ENCODE peak calls at places on chromosomes 7 and 10, in four cellular contexts. One of them, this sample, is unnamed.

GRCh38 chr7:100865971-100866720 is 1.0 kb upstream of the TRIP6 start:
- DNase-seq in HepG2: no peak
- DNase-seq in K562: no peak
- DNase-seq in H1: no peak
- DNase-seq in this sample: no peak

GRCh38 chr10:97034958-97035769 is 150.6 kb downstream of the SLIT1 start:
- DNase-seq in HepG2: no peak
- DNase-seq in K562: no peak
- DNase-seq in H1: no peak
- DNase-seq in this sample: no peak

GRCh38 chr10:96377816-96378294 is 19.1 kb upstream of the OPALIN start:
- DNase-seq in HepG2: peak
- DNase-seq in K562: peak
- DNase-seq in H1: no peak
- DNase-seq in this sample: no peak

GRCh38 chr10:125201108-125201524 is 40.8 kb upstream of the CTBP2 start:
- DNase-seq in HepG2: no peak
- DNase-seq in K562: no peak
- DNase-seq in H1: no peak
- DNase-seq in this sample: peak

GRCh38 chr10:7717767-7718166 is 14.7 kb downstream of the ITIH2 start:
- DNase-seq in HepG2: no peak
- DNase-seq in K562: no peak
- DNase-seq in H1: no peak
- DNase-seq in this sample: no peak

GRCh38 chr7:85424298-85424697 is 237.4 kb upstream of the SEMA3D start:
- DNase-seq in HepG2: no peak
- DNase-seq in K562: no peak
- DNase-seq in H1: no peak
- DNase-seq in this sample: no peak

GRCh38 chr10:5810235-5810634 is 3.0 kb downstream of the GDI2 start:
- DNase-seq in HepG2: no peak
- DNase-seq in K562: no peak
- DNase-seq in H1: no peak
- DNase-seq in this sample: no peak

GRCh38 chr10:97163646-97164535 is 21.9 kb downstream of the SLIT1 start:
- DNase-seq in HepG2: no peak
- DNase-seq in K562: no peak
- DNase-seq in H1: no peak
- DNase-seq in this sample: no peak

GRCh38 chr7:101474178-101474577 is 111.5 kb downstream of the COL26A1 start:
- DNase-seq in HepG2: no peak
- DNase-seq in K562: no peak
- DNase-seq in H1: no peak
- DNase-seq in this sample: no peak

GRCh38 chr7:151393031-151393977 is 16.5 kb downstream of the WDR86 start:
- DNase-seq in HepG2: no peak
- DNase-seq in K562: peak
- DNase-seq in H1: no peak
- DNase-seq in this sample: no peak

GRCh38 chr7:69801729-69802688 is 203.7 kb downstream of the AUTS2 start:
- DNase-seq in HepG2: no peak
- DNase-seq in K562: no peak
- DNase-seq in H1: no peak
- DNase-seq in this sample: no peak

GRCh38 chr7:113892818-113893217 is 26.0 kb downstream of the PPP1R3A start:
- DNase-seq in HepG2: no peak
- DNase-seq in K562: no peak
- DNase-seq in H1: no peak
- DNase-seq in this sample: no peak

GRCh38 chr10:19347592-19347991 is 299.0 kb downstream of the MALRD1 start:
- DNase-seq in HepG2: peak
- DNase-seq in K562: no peak
- DNase-seq in H1: no peak
- DNase-seq in this sample: no peak

GRCh38 chr7:22435105-22435504 is 64.9 kb downstream of the STEAP1B start:
- DNase-seq in HepG2: no peak
- DNase-seq in K562: no peak
- DNase-seq in H1: no peak
- DNase-seq in this sample: peak

GRCh38 chr10:34145751-34146150 is 669.3 kb downstream of the PARD3 start:
- DNase-seq in HepG2: no peak
- DNase-seq in K562: no peak
- DNase-seq in H1: no peak
- DNase-seq in this sample: no peak

GRCh38 chr7:149731207-149731955 is 42.0 kb downstream of the ZNF467 start:
- DNase-seq in HepG2: no peak
- DNase-seq in K562: no peak
- DNase-seq in H1: no peak
- DNase-seq in this sample: no peak

GRCh38 chr10:17882557-17882956 is 69.2 kb upstream of the SLC39A12 start:
- DNase-seq in HepG2: no peak
- DNase-seq in K562: no peak
- DNase-seq in H1: no peak
- DNase-seq in this sample: no peak

GRCh38 chr10:31782701-31783100 is 145.9 kb downstream of the ARHGAP12 start:
- DNase-seq in HepG2: no peak
- DNase-seq in K562: no peak
- DNase-seq in H1: no peak
- DNase-seq in this sample: no peak

GRCh38 chr10:60818134-60818770 is 40.0 kb downstream of the CDK1 start:
- DNase-seq in HepG2: no peak
- DNase-seq in K562: no peak
- DNase-seq in H1: no peak
- DNase-seq in this sample: no peak
- H3K27ac ChIP-seq in HepG2: no peak
- H3K27ac ChIP-seq in K562: no peak
- H3K27ac ChIP-seq in H1: no peak
- H3K27ac ChIP-seq in this sample: no peak

GRCh38 chr7:81957517-81957916 is 187.7 kb upstream of the HGF start:
- DNase-seq in HepG2: no peak
- DNase-seq in K562: no peak
- DNase-seq in H1: no peak
- DNase-seq in this sample: no peak

GRCh38 chr7:81960026-81960425 is 190.2 kb upstream of the HGF start:
- DNase-seq in HepG2: no peak
- DNase-seq in K562: no peak
- DNase-seq in H1: no peak
- DNase-seq in this sample: no peak

DNA sequence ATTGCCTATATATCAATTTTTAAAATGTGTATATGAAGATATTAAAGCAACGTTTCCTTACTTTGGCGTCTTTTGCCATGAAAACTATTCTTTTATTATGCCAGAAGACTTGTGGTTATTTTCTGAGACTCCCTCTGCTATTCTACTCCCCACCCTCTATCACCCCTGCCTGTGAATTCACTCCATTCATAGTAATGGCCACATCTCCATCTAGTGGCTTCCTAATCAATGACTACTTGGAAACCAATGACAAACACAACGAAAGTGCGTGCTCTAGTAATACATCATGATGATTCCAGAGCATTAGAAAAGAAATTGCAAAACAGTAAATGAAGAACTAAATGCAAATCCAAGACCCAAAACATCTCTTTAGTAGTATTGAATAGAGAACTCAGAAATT is 186.7 kb upstream of the HGF start:
- DNase-seq in HepG2: peak
- DNase-seq in K562: no peak
- DNase-seq in H1: no peak
- DNase-seq in this sample: peak
- TF ChIP-seq ATF2 in HepG2: no peak
- TF ChIP-seq ATF2 in K562: no peak
- TF ChIP-seq ATF2 in H1: no peak
- TF ChIP-seq ATF2 in this sample: no peak

GRCh38 chr10:88198023-88198422 is 334.6 kb downstream of the PTEN start:
- DNase-seq in HepG2: no peak
- DNase-seq in K562: no peak
- DNase-seq in H1: no peak
- DNase-seq in this sample: no peak
- H3K27ac ChIP-seq in HepG2: no peak
- H3K27ac ChIP-seq in K562: no peak
- H3K27ac ChIP-seq in H1: no peak
- H3K27ac ChIP-seq in this sample: no peak

GRCh38 chr7:34757570-34758110 is 99.6 kb downstream of the NPSR1 start:
- DNase-seq in HepG2: no peak
- DNase-seq in K562: no peak
- DNase-seq in H1: no peak
- DNase-seq in this sample: no peak

GRCh38 chr7:34758111-34758601 is 100.1 kb downstream of the NPSR1 start:
- DNase-seq in HepG2: peak
- DNase-seq in K562: no peak
- DNase-seq in H1: no peak
- DNase-seq in this sample: no peak

GRCh38 chr7:34755008-34755407 is 97.0 kb downstream of the NPSR1 start:
- DNase-seq in HepG2: no peak
- DNase-seq in K562: no peak
- DNase-seq in H1: no peak
- DNase-seq in this sample: no peak

GRCh38 chr7:34756025-34756437 is 98.0 kb downstream of the NPSR1 start:
- DNase-seq in HepG2: peak
- DNase-seq in K562: no peak
- DNase-seq in H1: no peak
- DNase-seq in this sample: no peak

GRCh38 chr7:34756691-34757090 is 98.7 kb downstream of the NPSR1 start:
- DNase-seq in HepG2: no peak
- DNase-seq in K562: no peak
- DNase-seq in H1: no peak
- DNase-seq in this sample: no peak
- TF ChIP-seq ATF2 in HepG2: no peak
- TF ChIP-seq ATF2 in K562: no peak
- TF ChIP-seq ATF2 in H1: no peak
- TF ChIP-seq ATF2 in this sample: no peak